ENCODE peak calls at places on chromosomes 1 and 21, in nine cellular contexts. J is glutamatergic neuron; G is uterus; V is AG04450; S is CD8-positive, alpha-beta T cell; F is B cell; O is GM23338; U is hepatocyte; X is PC-3. B is an unnamed sample.

GRCh38 chr1:175146535-175147213 is 45.9 kb downstream of the KIAA0040 start:
- DNase-seq in J (peak; percentile 89), G (peak; percentile 64), V (no peak), S (peak; percentile 48), F (peak; percentile 74), O (peak; percentile 91), U (peak; percentile 81), X (peak; percentile 65), B (no peak)

GRCh38 chr1:228361314-228362140 is 45.1 kb downstream of the TRIM11 start:
- DNase-seq in J (peak; percentile 15), G (no peak), V (no peak), S (no peak), F (no peak), O (no peak), U (no peak), X (no peak), B (no peak)

GRCh38 chr1:33902486-33903209 is 38.8 kb downstream of the HMGB4 start:
- DNase-seq in J (no peak), G (no peak), V (no peak), S (no peak), F (no peak), O (no peak), U (no peak), X (no peak), B (no peak)

GRCh38 chr1:31593770-31594632 is 17.7 kb downstream of the TINAGL1 start:
- DNase-seq in J (peak; percentile 91), G (peak; percentile 76), V (peak; percentile 46), S (peak; percentile 24), F (peak; percentile 68), O (peak; percentile 94), U (peak; percentile 87), X (peak; percentile 90), B (peak; percentile 82)

GRCh38 chr1:177443003-177443402 is 272.2 kb downstream of the BRINP2 start:
- DNase-seq in J (no peak), G (no peak), V (no peak), S (no peak), F (no peak), O (no peak), U (no peak), X (no peak), B (no peak)

GRCh38 chr1:235947989-235948388 is 81.3 kb upstream of the LYST start:
- DNase-seq in J (no peak), G (no peak), V (no peak), S (no peak), F (no peak), O (no peak), U (no peak), X (no peak), B (no peak)

GRCh38 chr1:5988596-5989285 is 3.5 kb downstream of the NPHP4 start:
- DNase-seq in J (no peak), G (no peak), V (no peak), S (no peak), F (no peak), O (no peak), U (no peak), X (no peak), B (no peak)

GRCh38 chr21:22842875-22843274 is 1844.7 kb downstream of the NCAM2 start:
- DNase-seq in J (no peak), G (no peak), V (no peak), S (no peak), F (no peak), O (peak; percentile 2), U (no peak), X (no peak), B (no peak)

GRCh38 chr1:15833069-15833679 is 14.3 kb upstream of the SPEN start:
- DNase-seq in J (no peak), G (peak; percentile 59), V (no peak), S (no peak), F (no peak), O (peak; percentile 35), U (no peak), X (peak; percentile 64), B (peak; percentile 83)

GRCh38 chr21:45522986-45523385 is 19.3 kb downstream of the SLC19A1 start:
- DNase-seq in J (no peak), G (no peak), V (no peak), S (no peak), F (no peak), O (no peak), U (no peak), X (no peak), B (peak; percentile 31)

GRCh38 chr1:25217598-25218232 is 14.6 kb downstream of the SYF2 start:
- DNase-seq in J (no peak), G (no peak), V (no peak), S (no peak), F (no peak), O (peak; percentile 31), U (no peak), X (no peak), B (no peak)

GRCh38 chr1:2539312-2539907 is 9.3 kb upstream of the HES5 start:
- DNase-seq in J (peak; percentile 53), G (no peak), V (no peak), S (no peak), F (no peak), O (peak; percentile 74), U (no peak), X (peak; percentile 47), B (no peak)
- TF ChIP-seq CTCF in J (peak; percentile 57), G (no peak), V (peak; percentile 28), S (peak; percentile 53), F (peak; percentile 59), O (peak; percentile 50), U (no peak), X (peak; percentile 54), B (no peak)

GRCh38 chr1:212557739-212558664 is 50.6 kb upstream of the ATF3 start:
- DNase-seq in J (peak; percentile 52), G (no peak), V (no peak), S (no peak), F (no peak), O (peak; percentile 70), U (peak; percentile 70), X (peak; percentile 51), B (peak; percentile 83)

GRCh38 chr1:212559929-212560328 is 48.6 kb upstream of the ATF3 start:
- DNase-seq in J (no peak), G (no peak), V (no peak), S (no peak), F (no peak), O (no peak), U (no peak), X (no peak), B (no peak)

GRCh38 chr1:212556822-212557549 is 51.6 kb upstream of the ATF3 start:
- DNase-seq in J (no peak), G (no peak), V (no peak), S (no peak), F (no peak), O (no peak), U (no peak), X (no peak), B (no peak)

GRCh38 chr1:212560933-212561460 is 47.6 kb upstream of the ATF3 start:
- DNase-seq in J (no peak), G (no peak), V (no peak), S (no peak), F (no peak), O (no peak), U (no peak), X (no peak), B (no peak)

GRCh38 chr1:212558665-212559480 is 49.7 kb upstream of the ATF3 start:
- DNase-seq in J (peak; percentile 92), G (peak; percentile 93), V (peak; percentile 86), S (peak; percentile 83), F (peak; percentile 97), O (peak; percentile 96), U (peak; percentile 99), X (peak; percentile 99), B (peak; percentile 92)
- TF ChIP-seq CTCF in J (no peak), G (no peak), V (no peak), S (no peak), F (no peak), O (no peak), U (no peak), X (peak; percentile 35), B (no peak)

GRCh38 chr1:207091185-207091906 is 2.7 kb downstream of the C4BPB start:
- DNase-seq in J (no peak), G (no peak), V (no peak), S (no peak), F (no peak), O (no peak), U (no peak), X (no peak), B (no peak)
- TF ChIP-seq CTCF in J (no peak), G (no peak), V (no peak), S (no peak), F (no peak), O (no peak), U (no peak), X (peak; percentile 40), B (no peak)

GRCh38 chr1:21913763-21914162 is 23.3 kb downstream of the HSPG2 start:
- DNase-seq in J (no peak), G (no peak), V (no peak), S (no peak), F (no peak), O (no peak), U (no peak), X (no peak), B (no peak)

GRCh38 chr1:21919520-21919919 is 17.6 kb downstream of the HSPG2 start:
- DNase-seq in J (no peak), G (no peak), V (peak; percentile 39), S (no peak), F (no peak), O (no peak), U (no peak), X (peak; percentile 77), B (no peak)

GRCh38 chr1:21914880-21915640 is 22.1 kb downstream of the HSPG2 start:
- DNase-seq in J (no peak), G (no peak), V (no peak), S (no peak), F (no peak), O (no peak), U (no peak), X (no peak), B (peak; percentile 38)

GRCh38 chr1:21914468-21914867 is 22.6 kb downstream of the HSPG2 start:
- DNase-seq in J (no peak), G (no peak), V (no peak), S (no peak), F (no peak), O (no peak), U (no peak), X (no peak), B (no peak)

DNA sequence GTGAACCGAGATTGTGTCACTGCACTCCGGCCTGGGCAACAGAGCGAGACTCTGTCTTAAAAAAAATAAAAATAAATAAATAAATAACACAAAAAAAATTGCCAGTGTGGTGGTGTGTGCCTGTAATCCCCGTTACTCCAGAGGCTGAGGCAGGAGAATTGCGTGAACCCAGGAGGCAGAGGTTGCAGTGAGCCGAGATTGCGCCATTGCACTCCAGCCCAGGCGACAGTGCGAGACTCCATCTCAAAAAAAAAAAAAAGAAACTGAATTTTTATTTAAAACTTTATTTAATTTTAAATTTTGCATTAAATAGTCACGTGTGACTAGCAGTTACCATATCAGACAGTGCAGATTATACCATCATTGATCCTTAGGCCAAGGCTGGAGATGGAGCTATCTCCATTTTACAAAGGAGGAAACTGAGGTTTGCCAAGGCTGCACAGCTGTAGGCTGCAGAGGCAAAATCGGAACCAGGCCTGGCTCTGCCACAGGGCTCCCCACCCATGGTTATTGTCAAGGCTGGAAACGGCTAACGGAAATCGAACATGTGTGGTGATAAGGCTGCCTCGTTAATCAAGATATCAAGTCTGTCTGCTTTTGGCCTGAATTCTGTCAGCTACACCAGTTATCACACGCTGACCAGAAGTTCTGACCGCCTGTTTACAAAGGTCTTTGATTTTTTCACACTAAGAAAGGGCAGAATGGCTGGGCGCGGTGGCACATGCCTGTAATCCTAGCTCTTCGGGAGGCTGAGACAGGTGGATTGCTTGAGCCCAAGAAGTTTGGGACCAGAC is 20.5 kb downstream of the HSPG2 start:
- DNase-seq in J (no peak), G (no peak), V (no peak), S (no peak), F (no peak), O (no peak), U (no peak), X (no peak), B (no peak)
- TF ChIP-seq CTCF in J (no peak), G (no peak), V (no peak), S (no peak), F (no peak), O (no peak), U (no peak), X (no peak), B (no peak)

B was measured in tibial artery.